ENCODE peak calls at places on chromosomes 12 and 14, in six cellular contexts. One of them, this sample, is unnamed.

GRCh38 chr12:124923906-124924734 is 9.7 kb upstream of the UBC start:
- DNase-seq in ELR: peak
- DNase-seq in activated T-helper 1 cell treated with anti-CD3 and anti-CD28 coated beads, Interleukin-12 subunit alpha, Interleukin-12 subunit beta, Interleukin-2, Interleukin-4 antibody, amounts not matched to agents 30 ng/mL and 10 ng/mL and 1 ng/mL, durations not matched to agents 14 hours and 24 hours and 36 hours: no peak
- DNase-seq in EL: peak
- DNase-seq in amygdala: no peak
- DNase-seq in HAP-1: peak
- DNase-seq in this sample: no peak

GRCh38 chr12:69570545-69571399 is 14.5 kb upstream of the CCT2 start:
- DNase-seq in amygdala: no peak
- DNase-seq in activated T-helper 1 cell treated with anti-CD3 and anti-CD28 coated beads, Interleukin-12 subunit alpha, Interleukin-12 subunit beta, Interleukin-2, Interleukin-4 antibody, amounts not matched to agents 30 ng/mL and 10 ng/mL and 1 ng/mL, durations not matched to agents 14 hours and 24 hours and 36 hours: peak
- DNase-seq in HAP-1: peak
- DNase-seq in ELR: peak
- DNase-seq in EL: peak
- DNase-seq in this sample: peak

GRCh38 chr12:51847830-51848727 is at the start of gene FIGNL2:
- DNase-seq in ELR: peak
- DNase-seq in amygdala: no peak
- DNase-seq in HAP-1: peak
- DNase-seq in EL: no peak
- DNase-seq in activated T-helper 1 cell treated with anti-CD3 and anti-CD28 coated beads, Interleukin-12 subunit alpha, Interleukin-12 subunit beta, Interleukin-2, Interleukin-4 antibody, amounts not matched to agents 30 ng/mL and 10 ng/mL and 1 ng/mL, durations not matched to agents 14 hours and 24 hours and 36 hours: no peak
- DNase-seq in this sample: no peak

GRCh38 chr14:63486729-63487128 is 56.4 kb downstream of the PPP2R5E start:
- DNase-seq in HAP-1: no peak
- DNase-seq in activated T-helper 1 cell treated with anti-CD3 and anti-CD28 coated beads, Interleukin-12 subunit alpha, Interleukin-12 subunit beta, Interleukin-2, Interleukin-4 antibody, amounts not matched to agents 30 ng/mL and 10 ng/mL and 1 ng/mL, durations not matched to agents 14 hours and 24 hours and 36 hours: no peak
- DNase-seq in EL: no peak
- DNase-seq in amygdala: no peak
- DNase-seq in ELR: no peak
- DNase-seq in this sample: no peak

GRCh38 chr12:89976866-89977265 is 268.2 kb upstream of the ATP2B1 start:
- DNase-seq in EL: peak
- DNase-seq in HAP-1: no peak
- DNase-seq in activated T-helper 1 cell treated with anti-CD3 and anti-CD28 coated beads, Interleukin-12 subunit alpha, Interleukin-12 subunit beta, Interleukin-2, Interleukin-4 antibody, amounts not matched to agents 30 ng/mL and 10 ng/mL and 1 ng/mL, durations not matched to agents 14 hours and 24 hours and 36 hours: no peak
- DNase-seq in amygdala: no peak
- DNase-seq in ELR: no peak
- DNase-seq in this sample: no peak

GRCh38 chr12:52698634-52699340 is 4.5 kb downstream of the KRT77 start:
- DNase-seq in ELR: no peak
- DNase-seq in amygdala: no peak
- DNase-seq in EL: no peak
- DNase-seq in activated T-helper 1 cell treated with anti-CD3 and anti-CD28 coated beads, Interleukin-12 subunit alpha, Interleukin-12 subunit beta, Interleukin-2, Interleukin-4 antibody, amounts not matched to agents 30 ng/mL and 10 ng/mL and 1 ng/mL, durations not matched to agents 14 hours and 24 hours and 36 hours: no peak
- DNase-seq in HAP-1: no peak
- DNase-seq in this sample: no peak

GRCh38 chr12:7130791-7131501 is 775 bp downstream of the CLSTN3 start:
- DNase-seq in ELR: peak
- DNase-seq in activated T-helper 1 cell treated with anti-CD3 and anti-CD28 coated beads, Interleukin-12 subunit alpha, Interleukin-12 subunit beta, Interleukin-2, Interleukin-4 antibody, amounts not matched to agents 30 ng/mL and 10 ng/mL and 1 ng/mL, durations not matched to agents 14 hours and 24 hours and 36 hours: peak
- DNase-seq in HAP-1: peak
- DNase-seq in amygdala: no peak
- DNase-seq in EL: peak
- DNase-seq in this sample: peak

GRCh38 chr12:110100315-110100970 is 23.7 kb upstream of the IFT81 start:
- DNase-seq in EL: peak
- DNase-seq in HAP-1: peak
- DNase-seq in ELR: peak
- DNase-seq in activated T-helper 1 cell treated with anti-CD3 and anti-CD28 coated beads, Interleukin-12 subunit alpha, Interleukin-12 subunit beta, Interleukin-2, Interleukin-4 antibody, amounts not matched to agents 30 ng/mL and 10 ng/mL and 1 ng/mL, durations not matched to agents 14 hours and 24 hours and 36 hours: peak
- DNase-seq in amygdala: peak
- DNase-seq in this sample: peak

GRCh38 chr12:19298837-19299605 is 140.3 kb upstream of the AEBP2 start:
- DNase-seq in HAP-1: no peak
- DNase-seq in activated T-helper 1 cell treated with anti-CD3 and anti-CD28 coated beads, Interleukin-12 subunit alpha, Interleukin-12 subunit beta, Interleukin-2, Interleukin-4 antibody, amounts not matched to agents 30 ng/mL and 10 ng/mL and 1 ng/mL, durations not matched to agents 14 hours and 24 hours and 36 hours: no peak
- DNase-seq in ELR: no peak
- DNase-seq in amygdala: no peak
- DNase-seq in EL: no peak
- DNase-seq in this sample: no peak